ENCODE peak calls at places on chromosome 4, in eight cellular contexts. Q, X, Z, J, D, G, S and P are unnamed samples.

GRCh38 chr4:126592088-126592487 is 1040.7 kb upstream of the INTU start:
- DNase-seq in Q (no peak), X (no peak), Z (peak; percentile 28), J (no peak), D (peak; percentile 2), G (no peak), S (no peak), P (no peak)

GRCh38 chr4:105472871-105473339 is 957 bp downstream of the PPA2 start:
- DNase-seq in Q (no peak), X (no peak), Z (no peak), J (no peak), D (no peak), G (no peak), S (no peak), P (no peak)

GRCh38 chr4:122765702-122766352 is 33.3 kb downstream of the BBS12 start:
- DNase-seq in Q (no peak), X (no peak), Z (peak; percentile 91), J (no peak), D (no peak), G (peak; percentile 88), S (no peak), P (no peak)

GRCh38 chr4:89305028-89305427 is 2.6 kb downstream of the GPRIN3 start:
- DNase-seq in Q (no peak), X (no peak), Z (no peak), J (no peak), D (no peak), G (no peak), S (no peak), P (no peak)

GRCh38 chr4:8188743-8189550 is 10.1 kb upstream of the SH3TC1 start:
- DNase-seq in Q (peak; percentile 91), X (no peak), Z (no peak), J (no peak), D (no peak), G (no peak), S (peak; percentile 87), P (peak; percentile 72)

GRCh38 chr4:68871772-68872441 is 56.1 kb downstream of the UGT2B10 start:
- DNase-seq in Q (no peak), X (no peak), Z (no peak), J (no peak), D (peak; percentile 23), G (no peak), S (no peak), P (no peak)

GRCh38 chr4:108072300-108072699 is 82.6 kb downstream of the HADH start:
- DNase-seq in Q (no peak), X (no peak), Z (no peak), J (no peak), D (no peak), G (no peak), S (no peak), P (no peak)

GRCh38 chr4:54228563-54229501 is at the start of gene PDGFRA:
- DNase-seq in Q (peak; percentile 85), X (no peak), Z (peak; percentile 94), J (no peak), D (peak; percentile 81), G (no peak), S (peak; percentile 66), P (no peak)

GRCh38 chr4:7206385-7206784 is 14.0 kb downstream of the SORCS2 start:
- DNase-seq in Q (no peak), X (peak; percentile 67), Z (peak; percentile 76), J (no peak), D (no peak), G (peak; percentile 27), S (peak; percentile 44), P (no peak)

GRCh38 chr4:5082381-5082780 is 31.1 kb downstream of the STK32B start:
- DNase-seq in Q (no peak), X (no peak), Z (no peak), J (no peak), D (no peak), G (no peak), S (no peak), P (no peak)

GRCh38 chr4:71941001-71941400 is 90.8 kb upstream of the NPFFR2 start:
- DNase-seq in Q (no peak), X (no peak), Z (peak; percentile 0), J (peak; percentile 1), D (peak; percentile 66), G (peak; percentile 58), S (no peak), P (peak; percentile 37)

GRCh38 chr4:158758142-158758541 is 10.7 kb upstream of the FNIP2 start:
- DNase-seq in Q (no peak), X (no peak), Z (peak; percentile 54), J (no peak), D (no peak), G (no peak), S (no peak), P (no peak)

GRCh38 chr4:149638073-149638472 is 177.6 kb downstream of the IQCM start:
- DNase-seq in Q (no peak), X (no peak), Z (peak; percentile 25), J (no peak), D (no peak), G (no peak), S (no peak), P (no peak)

DNA sequence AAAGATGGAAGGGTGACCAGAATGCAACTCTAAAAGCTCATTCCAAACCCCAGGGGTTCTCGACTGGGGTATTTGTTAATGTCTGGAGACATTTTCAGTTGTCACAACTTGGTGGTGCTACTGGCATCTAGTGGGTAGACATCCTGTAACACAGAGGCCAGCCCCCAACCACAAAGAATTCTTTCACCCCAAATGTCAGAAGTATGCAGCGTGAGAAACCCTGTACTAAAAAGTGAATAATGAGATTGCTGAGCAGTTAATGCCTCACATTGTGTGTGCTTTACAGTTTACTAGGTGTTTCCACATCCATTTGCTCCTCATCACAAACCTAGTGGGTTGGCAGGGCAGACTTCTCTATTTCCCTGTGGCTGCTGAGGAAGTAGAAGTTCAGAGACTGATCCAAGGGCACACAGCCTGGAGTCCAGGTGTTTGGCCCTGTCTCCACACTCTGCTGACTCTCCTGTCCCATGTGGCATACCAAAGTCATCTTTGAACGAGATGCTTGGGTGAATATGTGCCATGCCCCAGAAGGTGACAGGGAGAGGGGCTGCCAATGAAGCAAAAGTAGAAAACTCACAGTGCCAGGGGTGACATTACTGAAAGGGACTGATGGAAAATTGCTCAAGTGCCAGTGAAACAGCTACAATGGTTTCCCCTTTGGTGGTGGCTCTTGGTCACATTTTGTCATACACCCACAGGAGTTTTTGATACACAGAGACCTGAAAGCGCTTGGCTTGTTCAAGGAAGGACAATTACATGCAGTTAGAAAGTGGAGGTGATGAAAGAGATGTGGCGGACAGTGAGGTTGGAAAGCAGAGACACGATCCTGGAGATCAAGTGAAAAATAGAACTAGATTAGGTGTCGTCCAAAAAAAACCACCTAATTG is 10.1 kb upstream of the TMEM154 start:
- DNase-seq in Q (no peak), X (no peak), Z (no peak), J (no peak), D (no peak), G (no peak), S (no peak), P (no peak)
- TF ChIP-seq CTCF in Q (no peak), X (no peak), Z (no peak), J (no peak), D (no peak), G (no peak), S (no peak), P (no peak)

DNA sequence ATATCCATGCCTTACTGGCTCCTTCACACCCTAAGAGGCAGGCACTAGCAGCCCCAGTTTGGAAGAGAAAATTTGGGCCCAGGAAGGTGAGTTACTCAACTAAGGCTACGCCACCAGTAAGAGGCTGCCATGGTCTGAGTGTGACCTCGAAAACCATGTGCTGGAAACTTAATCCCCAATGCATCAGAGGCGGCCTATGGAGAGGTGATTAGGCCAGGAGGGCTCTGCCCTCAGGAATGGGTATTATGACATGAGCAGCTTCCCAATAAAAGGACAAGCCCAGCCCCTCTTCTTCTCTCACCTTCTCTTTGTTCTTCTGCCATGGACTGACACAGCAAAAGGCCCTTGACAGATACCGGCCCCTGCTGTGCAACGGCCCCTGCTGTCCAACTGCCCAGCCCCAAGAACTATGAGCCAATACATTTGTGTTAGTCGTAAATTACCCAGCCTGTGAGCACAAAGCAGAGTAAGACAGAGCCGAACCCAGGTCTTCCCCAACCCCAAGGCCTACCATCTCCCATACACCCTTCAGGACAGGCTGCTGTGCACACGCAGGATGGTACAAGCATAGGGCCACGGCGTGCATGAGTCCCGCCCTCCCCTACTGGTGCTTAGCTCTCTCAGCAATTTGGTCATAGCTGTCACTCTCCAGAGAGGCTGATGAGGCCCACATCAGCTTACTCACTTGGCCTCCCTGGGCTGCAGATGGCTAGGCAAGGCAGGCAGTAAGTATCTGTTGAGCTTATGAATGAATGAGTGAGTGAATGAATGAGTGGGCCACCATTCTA is 14.2 kb downstream of the WDR1 start:
- DNase-seq in Q (no peak), X (no peak), Z (no peak), J (no peak), D (no peak), G (no peak), S (no peak), P (no peak)
- H3K4me1 ChIP-seq in Q (peaks cover 98% of the 10 kb centered on the region), X (peaks cover 38% of the 10 kb centered on the region), Z (peaks cover 55% of the 10 kb centered on the region), J (peaks cover 74% of the 10 kb centered on the region), D (peaks cover 79% of the 10 kb centered on the region), G (peaks cover 24% of the 10 kb centered on the region), S (peaks cover 94% of the 10 kb centered on the region), P (peaks cover 7% of the 10 kb centered on the region)

GRCh38 chr4:145278341-145279121 is 98.1 kb upstream of the OTUD4 start:
- DNase-seq in Q (no peak), X (no peak), Z (peak; percentile 87), J (no peak), D (no peak), G (peak; percentile 79), S (no peak), P (no peak)
- H3K27ac ChIP-seq in Q (peak overlapping the region; percentile 84), X (no peak overlapping the region), Z (peak overlapping the region; percentile 75), J (no peak overlapping the region), D (no peak overlapping the region), G (peak overlapping the region; percentile 41), S (peak overlapping the region; percentile 62), P (no peak overlapping the region)

GRCh38 chr4:110508827-110509446 is 33.0 kb downstream of the ENPEP start:
- DNase-seq in Q (no peak), X (no peak), Z (peak; percentile 46), J (no peak), D (peak; percentile 55), G (peak; percentile 33), S (no peak), P (no peak)

GRCh38 chr4:110514889-110515479 is 39.0 kb downstream of the ENPEP start:
- DNase-seq in Q (no peak), X (peak; percentile 39), Z (peak; percentile 30), J (peak; percentile 34), D (peak; percentile 48), G (peak; percentile 21), S (no peak), P (no peak)

GRCh38 chr4:110512901-110513300 is 36.9 kb downstream of the ENPEP start:
- DNase-seq in Q (no peak), X (no peak), Z (no peak), J (no peak), D (no peak), G (no peak), S (no peak), P (no peak)

GRCh38 chr4:110510282-110510681 is 34.3 kb downstream of the ENPEP start:
- DNase-seq in Q (no peak), X (no peak), Z (no peak), J (no peak), D (no peak), G (no peak), S (no peak), P (no peak)

DNA sequence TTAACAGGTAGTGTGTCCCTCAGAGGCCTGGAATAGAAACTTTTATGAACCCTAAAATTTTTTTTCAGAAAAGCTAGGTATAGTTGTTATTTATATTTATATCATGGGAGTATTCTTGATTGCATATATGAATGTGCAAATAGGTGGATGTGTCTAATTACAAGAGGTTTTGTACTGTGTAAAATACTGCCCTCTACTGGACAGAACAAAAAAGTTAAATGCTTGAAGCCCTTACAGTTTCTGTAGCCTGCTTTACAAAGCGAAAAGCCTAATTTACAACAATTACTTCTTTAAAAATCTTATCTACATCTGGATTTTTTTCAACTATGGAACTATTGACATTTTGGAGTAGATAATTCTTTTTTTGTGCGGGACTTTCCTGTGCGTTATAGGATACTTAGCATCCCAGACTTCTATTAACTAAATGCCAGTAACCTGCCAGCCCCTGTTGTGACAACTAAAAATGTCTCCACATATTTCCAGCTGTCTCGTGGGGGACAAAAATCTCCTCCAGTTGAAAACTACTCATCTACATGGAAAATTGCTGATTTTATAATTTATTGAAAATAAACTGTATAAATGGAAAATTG is 35.1 kb downstream of the ENPEP start:
- DNase-seq in Q (no peak), X (no peak), Z (peak; percentile 67), J (peak; percentile 56), D (peak; percentile 74), G (peak; percentile 59), S (no peak), P (no peak)
- TF ChIP-seq CTCF in Q (peak; percentile 80), X (peak; percentile 75), Z (peak; percentile 67), J (peak; percentile 73), D (peak; percentile 58), G (peak; percentile 38), S (peak; percentile 78), P (peak; percentile 52)